ENCODE peak calls at places on chromosomes 5 and 9, in seven cellular contexts. X is fibroblast of pulmonary artery; J is transverse colon; B is BJ; V is dorsolateral prefrontal cortex; O is naive thymus-derived CD4-positive, alpha-beta T cell; F is sigmoid colon. M is an unnamed sample.
A peak's percentile ranks its signal among the peaks of the same experiment; 100 is the strongest.

GRCh38 chr5:151181818-151182217 is 24.2 kb upstream of the ANXA6 start:
- DNase-seq in F (no peak), B (no peak), O (no peak), V (no peak), X (no peak), J (no peak), M (no peak)

GRCh38 chr9:124360277-124360676 is 55.0 kb downstream of the PSMB7 start:
- DNase-seq in B (no peak), F (no peak), O (no peak), V (no peak), X (no peak), J (no peak), M (no peak)

GRCh38 chr5:34968258-34968657 is 38.9 kb downstream of the DNAJC21 start:
- DNase-seq in O (no peak), J (no peak), F (no peak), X (no peak), B (no peak), V (no peak), M (no peak)

GRCh38 chr9:74887041-74887980 is at the start of gene TRPM6:
- DNase-seq in B (peak; percentile 13), X (peak; percentile 81), F (peak; percentile 89), J (peak; percentile 84), O (peak; percentile 21), V (peak; percentile 36), M (peak; percentile 12)

GRCh38 chr5:171415115-171415730 is 4.2 kb upstream of the FGF18 start:
- DNase-seq in O (no peak), F (no peak), V (no peak), X (peak; percentile 30), B (no peak), J (no peak), M (no peak)

GRCh38 chr9:118928723-118929122 is 440.5 kb downstream of the BRINP1 start:
- DNase-seq in J (no peak), V (no peak), F (no peak), B (no peak), X (no peak), O (no peak), M (no peak)

GRCh38 chr9:112069318-112070169 is 105.6 kb downstream of the SUSD1 start:
- DNase-seq in J (peak; percentile 47), X (no peak), O (no peak), B (no peak), V (no peak), F (no peak), M (no peak)

GRCh38 chr9:117763314-117763713 is 59.1 kb downstream of the TLR4 start:
- DNase-seq in O (no peak), X (peak; percentile 29), B (peak; percentile 31), F (no peak), V (no peak), J (no peak), M (no peak)

GRCh38 chr9:20316372-20316771 is 305.9 kb downstream of the MLLT3 start:
- DNase-seq in O (no peak), B (no peak), V (no peak), X (no peak), J (no peak), F (no peak), M (no peak)

GRCh38 chr9:89993678-89994630 is 389.1 kb downstream of the GADD45G start:
- DNase-seq in X (no peak), F (peak; percentile 76), O (no peak), B (no peak), V (no peak), J (peak; percentile 68), M (no peak)

GRCh38 chr9:4389755-4390154 is 89.9 kb upstream of the GLIS3 start:
- DNase-seq in X (peak; percentile 45), B (no peak), F (no peak), J (no peak), O (no peak), V (no peak), M (no peak)

GRCh38 chr5:111016801-111017200 is 54.7 kb upstream of the TSLP start:
- DNase-seq in V (no peak), O (no peak), B (no peak), J (no peak), X (peak; percentile 83), F (no peak), M (no peak)

GRCh38 chr9:78539904-78540303 is 243.0 kb downstream of the PSAT1 start:
- DNase-seq in O (no peak), X (peak; percentile 7), J (no peak), F (no peak), V (no peak), B (peak; percentile 73), M (no peak)

GRCh38 chr5:7597058-7597457 is 201.1 kb downstream of the ADCY2 start:
- DNase-seq in X (no peak), B (no peak), V (no peak), O (no peak), J (no peak), F (no peak), M (no peak)

GRCh38 chr5:149144637-149145036 is 3.3 kb downstream of the ABLIM3 start:
- DNase-seq in J (no peak), X (no peak), V (no peak), O (no peak), B (no peak), F (no peak), M (no peak)

GRCh38 chr5:78492216-78492615 is 131.8 kb downstream of the SCAMP1 start:
- DNase-seq in V (no peak), B (no peak), X (no peak), J (no peak), F (no peak), O (no peak), M (no peak)

GRCh38 chr5:135467051-135467625 is 15.0 kb upstream of the TIFAB start:
- DNase-seq in J (no peak), V (no peak), F (peak; percentile 57), B (no peak), O (no peak), X (no peak), M (no peak)

GRCh38 chr5:40623480-40624420 is 56.0 kb upstream of the PTGER4 start:
- DNase-seq in B (no peak), J (peak; percentile 26), O (peak; percentile 60), X (no peak), V (no peak), F (no peak), M (peak; percentile 84)

GRCh38 chr9:105026451-105026850 is 98.5 kb upstream of the ABCA1 start:
- DNase-seq in B (no peak), F (no peak), J (no peak), V (no peak), O (no peak), X (peak; percentile 53), M (no peak)

GRCh38 chr9:69279730-69280127 is 45.3 kb upstream of the ENTREP1 start:
- DNase-seq in B (no peak), V (no peak), X (no peak), F (no peak), J (no peak), O (no peak), M (no peak)

GRCh38 chr5:149829954-149830353 is 99.8 kb downstream of the PPARGC1B start:
- DNase-seq in X (no peak), O (no peak), B (no peak), V (no peak), J (no peak), F (no peak), M (peak; percentile 36)

GRCh38 chr5:103902893-103903292 is 340.3 kb upstream of the NUDT12 start:
- DNase-seq in B (no peak), V (no peak), O (no peak), X (no peak), J (no peak), F (no peak), M (no peak)

GRCh38 chr9:5085993-5086392 is 99.4 kb downstream of the INSL6 start:
- DNase-seq in O (no peak), B (no peak), J (no peak), F (no peak), X (no peak), V (no peak), M (no peak)

GRCh38 chr9:70415041-70415440 is 584 bp upstream of the KLF9 start:
- DNase-seq in V (no peak), X (no peak), J (no peak), B (no peak), O (no peak), F (no peak), M (no peak)
- H3K4me3 ChIP-seq in V (peak overlapping the region; percentile 96), X (peak overlapping the region; percentile 85), J (peak overlapping the region; percentile 96), B (peak overlapping the region; percentile 90), O (no peak overlapping the region), F (peak overlapping the region; percentile 96), M (no peak overlapping the region)

DNA sequence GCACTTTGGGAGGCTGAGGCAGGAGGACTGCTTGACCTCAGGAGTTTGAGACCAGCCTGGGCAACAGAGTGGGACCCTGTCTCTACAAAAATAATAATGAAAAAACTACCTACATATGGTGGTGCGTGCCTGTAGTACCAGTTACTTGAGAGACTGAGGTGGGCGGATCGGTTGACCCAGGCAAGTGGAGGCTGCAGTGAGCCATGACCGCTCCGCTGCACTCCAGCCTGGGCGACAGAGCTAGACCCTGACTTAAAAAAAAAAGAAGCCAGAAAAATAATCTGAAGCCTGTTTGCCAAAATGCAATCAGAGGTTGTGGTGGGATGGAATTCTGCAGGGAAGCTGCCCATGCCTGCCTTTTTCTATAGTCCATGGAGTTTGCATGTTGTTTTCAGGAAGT is 50.4 kb upstream of the GGTA1 start:
- DNase-seq in J (no peak), O (no peak), X (no peak), V (no peak), F (no peak), B (no peak), M (no peak)
- H3K4me3 ChIP-seq in J (no peak overlapping the region), O (no peak overlapping the region), X (no peak overlapping the region), V (peak overlapping the region; percentile 51), F (no peak overlapping the region), B (no peak overlapping the region), M (no peak overlapping the region)

GRCh38 chr9:131255731-131256197 is 20.5 kb downstream of the FAM78A start:
- DNase-seq in F (no peak), B (no peak), X (no peak), J (no peak), V (no peak), O (no peak), M (no peak)
- H3K4me3 ChIP-seq in F (no peak overlapping the region), B (no peak overlapping the region), X (no peak overlapping the region), J (no peak overlapping the region), V (no peak overlapping the region), O (peak overlapping the region; percentile 50), M (peak overlapping the region; percentile 55)

GRCh38 chr9:80491086-80491749 is 919.5 kb downstream of the TLE4 start:
- DNase-seq in V (no peak), X (no peak), B (no peak), J (no peak), F (no peak), O (no peak), M (no peak)

GRCh38 chr9:80496901-80497565 is 925.3 kb downstream of the TLE4 start:
- DNase-seq in V (no peak), B (no peak), O (no peak), F (no peak), X (no peak), J (no peak), M (no peak)

GRCh38 chr9:80489329-80489728 is 917.6 kb downstream of the TLE4 start:
- DNase-seq in O (no peak), X (no peak), B (no peak), V (no peak), J (no peak), F (no peak), M (no peak)

GRCh38 chr9:80498165-80498564 is 926.4 kb downstream of the TLE4 start:
- DNase-seq in O (no peak), V (no peak), B (no peak), J (no peak), X (no peak), F (no peak), M (no peak)

DNA sequence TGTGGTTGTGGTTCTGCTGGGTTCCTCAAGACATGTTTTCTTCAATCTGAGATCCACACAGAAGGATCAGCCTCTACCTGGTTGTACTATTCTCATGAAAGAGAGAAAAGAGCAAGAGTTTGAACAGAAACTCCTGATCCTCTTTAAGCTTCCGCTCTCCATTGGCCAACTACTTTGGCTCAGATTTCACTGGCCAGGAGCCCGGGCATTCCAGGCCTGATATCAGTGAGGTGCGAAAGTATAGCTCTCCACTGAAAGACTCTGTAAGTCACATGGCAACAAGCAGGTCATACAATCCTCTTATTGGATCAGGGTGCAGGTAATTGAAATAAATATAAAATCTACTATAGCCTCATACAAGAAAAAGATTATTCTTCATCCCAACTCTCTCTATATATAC is 920.5 kb downstream of the TLE4 start:
- DNase-seq in B (no peak), F (no peak), O (no peak), X (peak; percentile 9), V (no peak), J (no peak), M (no peak)
- H3K4me3 ChIP-seq in B (no peak overlapping the region), F (no peak overlapping the region), O (no peak overlapping the region), X (no peak overlapping the region), V (no peak overlapping the region), J (no peak overlapping the region), M (no peak overlapping the region)

M was measured in Jurkat, Clone E6-1.